ENCODE peak calls at places on chromosomes 1 and 21, in nine cellular contexts. One of them, this sample, is unnamed.

GRCh38 chr1:41870076-41870562 is 48.6 kb downstream of the HIVEP3 start:
- DNase-seq in GM12878: no peak
- DNase-seq in naive thymus-derived CD4-positive, alpha-beta T cell: no peak
- DNase-seq in prostate gland: no peak
- DNase-seq in hepatocyte: no peak
- DNase-seq in left lung: no peak
- DNase-seq in PC-3: peak; percentile 79
- DNase-seq in RWPE2: no peak
- DNase-seq in psoas muscle: no peak
- DNase-seq in this sample: no peak

GRCh38 chr1:91784191-91784590 is 101.8 kb downstream of the TGFBR3 start:
- DNase-seq in hepatocyte: no peak
- DNase-seq in PC-3: no peak
- DNase-seq in prostate gland: no peak
- DNase-seq in naive thymus-derived CD4-positive, alpha-beta T cell: no peak
- DNase-seq in GM12878: no peak
- DNase-seq in RWPE2: no peak
- DNase-seq in left lung: no peak
- DNase-seq in psoas muscle: no peak
- DNase-seq in this sample: no peak

GRCh38 chr1:232226197-232226681 is 403.7 kb downstream of the SIPA1L2 start:
- DNase-seq in psoas muscle: no peak
- DNase-seq in PC-3: peak; percentile 97
- DNase-seq in hepatocyte: no peak
- DNase-seq in naive thymus-derived CD4-positive, alpha-beta T cell: peak; percentile 14
- DNase-seq in GM12878: no peak
- DNase-seq in prostate gland: no peak
- DNase-seq in left lung: no peak
- DNase-seq in RWPE2: no peak
- DNase-seq in this sample: peak; percentile 20

GRCh38 chr1:198231776-198232175 is 75.0 kb downstream of the NEK7 start:
- DNase-seq in RWPE2: no peak
- DNase-seq in psoas muscle: no peak
- DNase-seq in PC-3: no peak
- DNase-seq in GM12878: no peak
- DNase-seq in prostate gland: no peak
- DNase-seq in hepatocyte: no peak
- DNase-seq in left lung: no peak
- DNase-seq in naive thymus-derived CD4-positive, alpha-beta T cell: no peak
- DNase-seq in this sample: no peak

GRCh38 chr1:14421295-14421976 is 177.0 kb upstream of the KAZN start:
- DNase-seq in left lung: no peak
- DNase-seq in psoas muscle: no peak
- DNase-seq in GM12878: no peak
- DNase-seq in PC-3: no peak
- DNase-seq in hepatocyte: no peak
- DNase-seq in RWPE2: no peak
- DNase-seq in naive thymus-derived CD4-positive, alpha-beta T cell: no peak
- DNase-seq in prostate gland: no peak
- DNase-seq in this sample: no peak

GRCh38 chr1:156581661-156582387 is 2.3 kb downstream of the TTC24 start:
- DNase-seq in left lung: no peak
- DNase-seq in naive thymus-derived CD4-positive, alpha-beta T cell: peak; percentile 44
- DNase-seq in GM12878: no peak
- DNase-seq in hepatocyte: no peak
- DNase-seq in PC-3: no peak
- DNase-seq in psoas muscle: no peak
- DNase-seq in prostate gland: no peak
- DNase-seq in RWPE2: no peak
- DNase-seq in this sample: no peak

GRCh38 chr1:189851806-189852367 is 625.8 kb downstream of the BRINP3 start:
- DNase-seq in RWPE2: no peak
- DNase-seq in hepatocyte: no peak
- DNase-seq in left lung: no peak
- DNase-seq in GM12878: no peak
- DNase-seq in prostate gland: no peak
- DNase-seq in PC-3: no peak
- DNase-seq in psoas muscle: no peak
- DNase-seq in naive thymus-derived CD4-positive, alpha-beta T cell: no peak
- DNase-seq in this sample: no peak

GRCh38 chr1:232982238-232982944 is 32.0 kb downstream of the NTPCR start:
- DNase-seq in GM12878: no peak
- DNase-seq in psoas muscle: peak; percentile 68
- DNase-seq in left lung: no peak
- DNase-seq in hepatocyte: no peak
- DNase-seq in naive thymus-derived CD4-positive, alpha-beta T cell: no peak
- DNase-seq in PC-3: peak; percentile 44
- DNase-seq in RWPE2: no peak
- DNase-seq in prostate gland: no peak
- DNase-seq in this sample: no peak

GRCh38 chr1:70431874-70432273 is 20.8 kb downstream of the CTH start:
- DNase-seq in hepatocyte: no peak
- DNase-seq in psoas muscle: no peak
- DNase-seq in GM12878: no peak
- DNase-seq in PC-3: no peak
- DNase-seq in prostate gland: no peak
- DNase-seq in RWPE2: no peak
- DNase-seq in left lung: no peak
- DNase-seq in naive thymus-derived CD4-positive, alpha-beta T cell: no peak
- DNase-seq in this sample: no peak

GRCh38 chr1:165330483-165330882 is 26.0 kb downstream of the LMX1A start:
- DNase-seq in left lung: no peak
- DNase-seq in psoas muscle: no peak
- DNase-seq in GM12878: no peak
- DNase-seq in RWPE2: no peak
- DNase-seq in hepatocyte: no peak
- DNase-seq in PC-3: peak; percentile 66
- DNase-seq in prostate gland: no peak
- DNase-seq in naive thymus-derived CD4-positive, alpha-beta T cell: no peak
- DNase-seq in this sample: no peak

GRCh38 chr1:55466921-55467320 is 251.8 kb upstream of the USP24 start:
- DNase-seq in PC-3: no peak
- DNase-seq in psoas muscle: no peak
- DNase-seq in RWPE2: no peak
- DNase-seq in left lung: no peak
- DNase-seq in prostate gland: no peak
- DNase-seq in hepatocyte: no peak
- DNase-seq in GM12878: no peak
- DNase-seq in naive thymus-derived CD4-positive, alpha-beta T cell: no peak
- DNase-seq in this sample: no peak

GRCh38 chr21:33241846-33242245 is 12.1 kb downstream of the IFNAR2 start:
- DNase-seq in psoas muscle: no peak
- DNase-seq in prostate gland: no peak
- DNase-seq in RWPE2: no peak
- DNase-seq in GM12878: no peak
- DNase-seq in PC-3: no peak
- DNase-seq in left lung: no peak
- DNase-seq in naive thymus-derived CD4-positive, alpha-beta T cell: peak; percentile 33
- DNase-seq in hepatocyte: no peak
- DNase-seq in this sample: no peak

GRCh38 chr1:66436378-66437135 is 97.4 kb upstream of the SGIP1 start:
- DNase-seq in RWPE2: no peak
- DNase-seq in PC-3: peak; percentile 87
- DNase-seq in hepatocyte: no peak
- DNase-seq in psoas muscle: no peak
- DNase-seq in prostate gland: no peak
- DNase-seq in naive thymus-derived CD4-positive, alpha-beta T cell: peak; percentile 32
- DNase-seq in GM12878: peak; percentile 44
- DNase-seq in left lung: no peak
- DNase-seq in this sample: peak; percentile 41

GRCh38 chr1:17112076-17112475 is 7.2 kb downstream of the PADI2 start:
- DNase-seq in prostate gland: no peak
- DNase-seq in hepatocyte: no peak
- DNase-seq in RWPE2: no peak
- DNase-seq in left lung: no peak
- DNase-seq in naive thymus-derived CD4-positive, alpha-beta T cell: no peak
- DNase-seq in PC-3: no peak
- DNase-seq in psoas muscle: no peak
- DNase-seq in GM12878: no peak
- DNase-seq in this sample: no peak

GRCh38 chr1:237018896-237019295 is 14.7 kb upstream of the MT1HL1 start:
- DNase-seq in RWPE2: no peak
- DNase-seq in left lung: no peak
- DNase-seq in hepatocyte: no peak
- DNase-seq in naive thymus-derived CD4-positive, alpha-beta T cell: no peak
- DNase-seq in GM12878: no peak
- DNase-seq in PC-3: no peak
- DNase-seq in prostate gland: no peak
- DNase-seq in psoas muscle: no peak
- DNase-seq in this sample: no peak

GRCh38 chr1:41390171-41390570 is 28.9 kb downstream of the FOXO6 start:
- DNase-seq in RWPE2: no peak
- DNase-seq in GM12878: no peak
- DNase-seq in psoas muscle: no peak
- DNase-seq in prostate gland: no peak
- DNase-seq in naive thymus-derived CD4-positive, alpha-beta T cell: no peak
- DNase-seq in left lung: no peak
- DNase-seq in PC-3: no peak
- DNase-seq in hepatocyte: peak; percentile 59
- DNase-seq in this sample: no peak

GRCh38 chr1:219812491-219813221 is 115.7 kb downstream of the SLC30A10 start:
- DNase-seq in naive thymus-derived CD4-positive, alpha-beta T cell: no peak
- DNase-seq in prostate gland: peak; percentile 13
- DNase-seq in PC-3: peak; percentile 98
- DNase-seq in GM12878: no peak
- DNase-seq in psoas muscle: no peak
- DNase-seq in hepatocyte: peak; percentile 84
- DNase-seq in RWPE2: no peak
- DNase-seq in left lung: no peak
- DNase-seq in this sample: peak; percentile 54

GRCh38 chr1:108747128-108747827 is 804 bp downstream of the STXBP3 start:
- DNase-seq in naive thymus-derived CD4-positive, alpha-beta T cell: no peak
- DNase-seq in left lung: peak; percentile 84
- DNase-seq in psoas muscle: peak; percentile 87
- DNase-seq in RWPE2: peak; percentile 79
- DNase-seq in GM12878: peak; percentile 13
- DNase-seq in prostate gland: peak; percentile 79
- DNase-seq in PC-3: peak; percentile 76
- DNase-seq in hepatocyte: peak; percentile 88
- DNase-seq in this sample: peak; percentile 54

GRCh38 chr1:165403835-165404482 is 41.0 kb downstream of the RXRG start:
- DNase-seq in hepatocyte: peak; percentile 57
- DNase-seq in PC-3: peak; percentile 68
- DNase-seq in GM12878: no peak
- DNase-seq in left lung: no peak
- DNase-seq in naive thymus-derived CD4-positive, alpha-beta T cell: peak; percentile 25
- DNase-seq in prostate gland: no peak
- DNase-seq in RWPE2: no peak
- DNase-seq in psoas muscle: no peak
- DNase-seq in this sample: no peak

GRCh38 chr1:32623775-32624174 is 26.6 kb downstream of the ZBTB8OS start:
- DNase-seq in hepatocyte: no peak
- DNase-seq in PC-3: no peak
- DNase-seq in left lung: no peak
- DNase-seq in psoas muscle: no peak
- DNase-seq in RWPE2: no peak
- DNase-seq in GM12878: no peak
- DNase-seq in prostate gland: no peak
- DNase-seq in naive thymus-derived CD4-positive, alpha-beta T cell: no peak
- DNase-seq in this sample: no peak

DNA sequence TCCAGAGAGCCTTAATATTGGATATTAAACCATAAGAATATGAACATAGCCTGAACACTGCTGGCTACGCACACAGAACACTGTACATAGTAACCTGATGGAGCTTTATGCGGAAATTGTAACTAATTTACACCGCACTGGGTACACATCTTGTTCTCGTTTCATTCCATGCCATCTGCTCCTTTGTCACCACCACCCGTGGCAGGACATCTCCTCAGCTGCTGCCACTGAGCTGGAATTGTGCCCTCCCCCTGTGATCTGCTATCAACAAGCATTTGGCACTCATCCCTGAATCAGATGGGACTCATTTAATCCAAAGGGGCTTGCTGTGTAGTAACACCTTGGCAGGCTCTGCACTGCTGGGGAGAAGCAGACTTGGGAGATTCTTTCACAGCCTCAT is 271.8 kb downstream of the HHIPL2 start:
- DNase-seq in psoas muscle: no peak
- DNase-seq in naive thymus-derived CD4-positive, alpha-beta T cell: no peak
- DNase-seq in RWPE2: no peak
- DNase-seq in PC-3: no peak
- DNase-seq in GM12878: no peak
- DNase-seq in left lung: no peak
- DNase-seq in prostate gland: no peak
- DNase-seq in hepatocyte: no peak
- DNase-seq in this sample: no peak
- H3K27ac ChIP-seq in psoas muscle: no peak overlapping the region
- H3K27ac ChIP-seq in naive thymus-derived CD4-positive, alpha-beta T cell: no peak overlapping the region
- H3K27ac ChIP-seq in RWPE2: no peak overlapping the region
- H3K27ac ChIP-seq in PC-3: no peak overlapping the region
- H3K27ac ChIP-seq in GM12878: no peak overlapping the region
- H3K27ac ChIP-seq in left lung: no peak overlapping the region
- H3K27ac ChIP-seq in prostate gland: no peak overlapping the region
- H3K27ac ChIP-seq in hepatocyte: no peak overlapping the region
- H3K27ac ChIP-seq in this sample: no peak overlapping the region

GRCh38 chr1:204289280-204289679 is 70.4 kb downstream of the PLEKHA6 start:
- DNase-seq in psoas muscle: no peak
- DNase-seq in prostate gland: no peak
- DNase-seq in RWPE2: no peak
- DNase-seq in GM12878: no peak
- DNase-seq in left lung: no peak
- DNase-seq in hepatocyte: no peak
- DNase-seq in PC-3: no peak
- DNase-seq in naive thymus-derived CD4-positive, alpha-beta T cell: no peak
- DNase-seq in this sample: no peak
- H3K27me3 ChIP-seq in psoas muscle: no peaks in the 10 kb centered on the region
- H3K27me3 ChIP-seq in prostate gland: no peaks in the 10 kb centered on the region
- H3K27me3 ChIP-seq in RWPE2: no peaks in the 10 kb centered on the region
- H3K27me3 ChIP-seq in GM12878: peaks cover 9% of the 10 kb centered on the region
- H3K27me3 ChIP-seq in left lung: no peaks in the 10 kb centered on the region
- H3K27me3 ChIP-seq in hepatocyte: no peaks in the 10 kb centered on the region
- H3K27me3 ChIP-seq in PC-3: no peaks in the 10 kb centered on the region
- H3K27me3 ChIP-seq in naive thymus-derived CD4-positive, alpha-beta T cell: no peaks in the 10 kb centered on the region
- H3K27me3 ChIP-seq in this sample: no peaks in the 10 kb centered on the region

DNA sequence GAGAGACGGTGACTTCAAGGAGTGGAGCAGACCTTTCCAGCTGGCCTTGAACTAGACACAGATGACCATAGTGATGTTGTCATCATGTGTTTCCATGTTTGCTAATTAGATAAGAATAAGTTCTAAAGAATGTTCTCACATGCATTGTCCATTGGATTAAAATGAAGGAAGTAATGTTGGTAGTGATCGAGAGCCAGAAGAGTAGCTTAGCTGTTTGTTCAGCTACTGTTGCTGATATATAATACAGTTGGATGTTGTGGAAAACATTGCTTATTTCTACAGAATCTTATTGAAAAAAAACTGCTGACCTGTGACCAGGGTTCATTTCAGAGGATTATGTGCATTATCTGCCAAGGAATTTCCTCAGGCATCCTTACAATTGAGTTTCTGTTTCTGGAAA is 249.1 kb upstream of the POGK start:
- DNase-seq in psoas muscle: no peak
- DNase-seq in GM12878: no peak
- DNase-seq in naive thymus-derived CD4-positive, alpha-beta T cell: no peak
- DNase-seq in RWPE2: no peak
- DNase-seq in left lung: no peak
- DNase-seq in prostate gland: no peak
- DNase-seq in hepatocyte: no peak
- DNase-seq in PC-3: no peak
- DNase-seq in this sample: no peak
- H3K4me3 ChIP-seq in psoas muscle: no peak overlapping the region
- H3K4me3 ChIP-seq in GM12878: no peak overlapping the region
- H3K4me3 ChIP-seq in naive thymus-derived CD4-positive, alpha-beta T cell: no peak overlapping the region
- H3K4me3 ChIP-seq in RWPE2: no peak overlapping the region
- H3K4me3 ChIP-seq in left lung: no peak overlapping the region
- H3K4me3 ChIP-seq in prostate gland: no peak overlapping the region
- H3K4me3 ChIP-seq in hepatocyte: no peak overlapping the region
- H3K4me3 ChIP-seq in PC-3: no peak overlapping the region
- H3K4me3 ChIP-seq in this sample: no peak overlapping the region

GRCh38 chr1:203364806-203365205 is 13.9 kb upstream of the FMOD start:
- DNase-seq in naive thymus-derived CD4-positive, alpha-beta T cell: no peak
- DNase-seq in left lung: no peak
- DNase-seq in hepatocyte: peak; percentile 42
- DNase-seq in prostate gland: no peak
- DNase-seq in PC-3: no peak
- DNase-seq in RWPE2: no peak
- DNase-seq in psoas muscle: no peak
- DNase-seq in GM12878: no peak
- DNase-seq in this sample: no peak
- H3K27ac ChIP-seq in naive thymus-derived CD4-positive, alpha-beta T cell: no peak overlapping the region
- H3K27ac ChIP-seq in left lung: no peak overlapping the region
- H3K27ac ChIP-seq in hepatocyte: peak overlapping the region; percentile 74
- H3K27ac ChIP-seq in prostate gland: no peak overlapping the region
- H3K27ac ChIP-seq in PC-3: no peak overlapping the region
- H3K27ac ChIP-seq in RWPE2: no peak overlapping the region
- H3K27ac ChIP-seq in psoas muscle: no peak overlapping the region
- H3K27ac ChIP-seq in GM12878: no peak overlapping the region
- H3K27ac ChIP-seq in this sample: no peak overlapping the region